ENCODE peak calls at places on chromosomes 11 and 22, in nine cellular contexts. H is left ventricle myocardium inferior; V is Peyer's patch; I is right atrium auricular region; W is dorsolateral prefrontal cortex; T is A549; P is transverse colon; X is right lobe of liver; M is CD4-positive, alpha-beta T cell. O is an unnamed sample.

GRCh38 chr11:119062779-119063178 is 4.8 kb upstream of the VPS11 start:
- DNase-seq in M (no peak), X (no peak), P (peak), T (no peak), W (no peak), H (no peak), I (peak), V (no peak), O (no peak)

GRCh38 chr11:96342131-96342970 is 644 bp downstream of the MAML2 start:
- DNase-seq in V (no peak), W (no peak), X (no peak), T (no peak), I (no peak), H (no peak), M (no peak), P (no peak), O (no peak)

GRCh38 chr11:3738241-3738640 is 59.1 kb downstream of the NUP98 start:
- DNase-seq in I (no peak), V (no peak), W (no peak), M (no peak), P (no peak), X (no peak), H (no peak), T (no peak), O (no peak)

GRCh38 chr22:35596821-35597220 is 20.3 kb downstream of the MB start:
- DNase-seq in I (no peak), P (no peak), W (no peak), M (no peak), X (no peak), T (no peak), H (peak), V (no peak), O (peak)

GRCh38 chr11:71301046-71301857 is 48.9 kb upstream of the SHANK2 start:
- DNase-seq in V (no peak), M (no peak), W (no peak), X (no peak), I (peak), P (no peak), H (no peak), T (no peak), O (no peak)

GRCh38 chr11:105988197-105988596 is 33.8 kb downstream of the MSANTD4 start:
- DNase-seq in M (no peak), I (no peak), P (no peak), W (no peak), H (no peak), T (no peak), V (no peak), X (no peak), O (no peak)

GRCh38 chr22:43289976-43290663 is 53.1 kb downstream of the SCUBE1 start:
- DNase-seq in W (no peak), M (no peak), X (no peak), H (peak), V (no peak), P (no peak), T (no peak), I (no peak), O (peak)

GRCh38 chr11:123061403-123062157 is at the start of gene HSPA8:
- DNase-seq in T (no peak), H (peak), M (peak), I (peak), P (peak), W (peak), V (peak), X (peak), O (peak)

GRCh38 chr11:70324354-70325115 is 54.0 kb downstream of the PPFIA1 start:
- DNase-seq in I (no peak), V (peak), T (no peak), H (no peak), W (no peak), X (no peak), P (no peak), M (no peak), O (no peak)

GRCh38 chr11:45165806-45166603 is 19.6 kb downstream of the PRDM11 start:
- DNase-seq in I (no peak), V (no peak), X (no peak), P (no peak), M (no peak), T (no peak), H (no peak), W (no peak), O (no peak)

GRCh38 chr22:32661296-32661695 is 140.2 kb upstream of the TIMP3 start:
- DNase-seq in H (peak), P (peak), X (no peak), T (no peak), V (no peak), M (no peak), W (no peak), I (peak), O (peak)

GRCh38 chr11:77190331-77191075 is 62.5 kb downstream of the MYO7A start:
- DNase-seq in X (no peak), W (no peak), I (no peak), T (no peak), M (no peak), P (no peak), H (no peak), V (no peak), O (peak)

GRCh38 chr11:494761-495536 is 12.1 kb downstream of the RNH1 start:
- DNase-seq in V (no peak), P (no peak), X (no peak), H (no peak), T (no peak), I (no peak), W (peak), M (no peak), O (no peak)

GRCh38 chr11:96054870-96055705 is 131.2 kb upstream of the MTMR2 start:
- DNase-seq in X (no peak), W (no peak), P (no peak), H (no peak), T (peak), I (no peak), V (no peak), M (no peak), O (no peak)

GRCh38 chr11:65879622-65880021 is at the start of gene CTSW:
- DNase-seq in M (no peak), H (no peak), P (no peak), V (no peak), W (no peak), T (no peak), X (no peak), I (no peak), O (no peak)

GRCh38 chr11:115290479-115291390 is 213.5 kb downstream of the CADM1 start:
- DNase-seq in X (no peak), W (no peak), P (no peak), H (no peak), V (no peak), T (no peak), M (no peak), I (no peak), O (no peak)

GRCh38 chr11:122162095-122162494 is 46.1 kb upstream of the BLID start:
- DNase-seq in W (no peak), M (no peak), X (no peak), P (no peak), I (no peak), T (no peak), V (no peak), H (no peak), O (no peak)

GRCh38 chr22:30872282-30873041 is 96.1 kb downstream of the MORC2 start:
- DNase-seq in T (no peak), W (peak), V (no peak), X (peak), I (no peak), H (no peak), M (no peak), P (peak), O (peak)

GRCh38 chr11:24043842-24044241 is 453.0 kb upstream of the LUZP2 start:
- DNase-seq in X (no peak), H (no peak), V (no peak), W (no peak), T (no peak), P (no peak), M (no peak), I (no peak), O (no peak)

GRCh38 chr11:106271126-106271525 is 193.7 kb downstream of the AASDHPPT start:
- DNase-seq in H (no peak), T (no peak), W (no peak), M (no peak), V (no peak), I (no peak), P (no peak), X (no peak), O (no peak)

GRCh38 chr11:65295571-65296338 is 18.9 kb upstream of the CDC42EP2 start:
- DNase-seq in T (no peak), X (peak), P (no peak), I (no peak), H (no peak), W (no peak), V (no peak), M (no peak), O (no peak)

GRCh38 chr11:70226967-70227366 is 23.9 kb downstream of the FADD start:
- DNase-seq in M (no peak), V (no peak), H (no peak), P (no peak), I (no peak), X (peak), W (no peak), T (no peak), O (no peak)

GRCh38 chr11:30815619-30816018 is 229.5 kb upstream of the MPPED2 start:
- DNase-seq in V (no peak), I (no peak), M (no peak), P (no peak), X (no peak), W (no peak), T (no peak), H (no peak), O (no peak)

GRCh38 chr11:15208570-15209222 is 94.0 kb downstream of the INSC start:
- DNase-seq in P (peak), X (peak), H (peak), T (peak), I (peak), V (peak), W (peak), M (peak), O (peak)

GRCh38 chr11:31769241-31769640 is 41.9 kb downstream of the PAX6 start:
- DNase-seq in I (no peak), W (no peak), P (no peak), H (no peak), X (no peak), M (no peak), V (no peak), T (no peak), O (no peak)

GRCh38 chr11:32580967-32581366 is 2.7 kb upstream of the EIF3M start:
- DNase-seq in V (no peak), P (no peak), T (no peak), H (no peak), W (no peak), X (no peak), I (no peak), M (no peak), O (no peak)

GRCh38 chr11:64007629-64008282 is 21.5 kb downstream of the OTUB1 start:
- DNase-seq in X (peak), M (no peak), I (peak), P (peak), W (peak), H (peak), T (peak), V (no peak), O (peak)

GRCh38 chr22:26953380-26953807 is 296.0 kb downstream of the MIAT start:
- DNase-seq in I (no peak), W (no peak), V (no peak), P (no peak), M (no peak), T (no peak), H (no peak), X (no peak), O (no peak)

GRCh38 chr22:41943661-41944209 is 3.2 kb downstream of the CENPM start:
- DNase-seq in P (peak), M (no peak), T (no peak), H (no peak), I (no peak), W (no peak), X (no peak), V (no peak), O (no peak)

GRCh38 chr11:6755303-6755952 is 16.3 kb downstream of the OR2AG2 start:
- DNase-seq in H (no peak), X (no peak), V (no peak), T (peak), I (no peak), P (peak), M (no peak), W (no peak), O (no peak)

GRCh38 chr22:17674152-17674551 is 35.6 kb downstream of the BCL2L13 start:
- DNase-seq in P (no peak), X (no peak), W (no peak), V (no peak), M (no peak), T (no peak), H (no peak), I (no peak), O (no peak)

GRCh38 chr11:122309262-122309925 is 193.4 kb upstream of the BLID start:
- DNase-seq in M (no peak), W (peak), X (no peak), V (no peak), I (no peak), P (no peak), H (no peak), T (no peak), O (peak)

GRCh38 chr11:1652026-1652425 is 22.5 kb downstream of the KRTAP5-5 start:
- DNase-seq in I (no peak), V (no peak), M (no peak), X (no peak), W (no peak), T (no peak), H (no peak), P (no peak), O (no peak)

GRCh38 chr11:76512851-76513653 is 68.2 kb downstream of the EMSY start:
- DNase-seq in W (no peak), I (no peak), V (no peak), M (no peak), P (no peak), H (no peak), X (no peak), T (no peak), O (no peak)

GRCh38 chr22:48699531-48699930 is 1128.1 kb downstream of the BRD1 start:
- DNase-seq in P (no peak), V (no peak), I (no peak), M (no peak), X (no peak), H (no peak), T (no peak), W (no peak), O (no peak)
- H3K27ac ChIP-seq in P (no peak), V (no peak), I (no peak), M (no peak), X (no peak), H (no peak), T (no peak), W (no peak), O (no peak)

DNA sequence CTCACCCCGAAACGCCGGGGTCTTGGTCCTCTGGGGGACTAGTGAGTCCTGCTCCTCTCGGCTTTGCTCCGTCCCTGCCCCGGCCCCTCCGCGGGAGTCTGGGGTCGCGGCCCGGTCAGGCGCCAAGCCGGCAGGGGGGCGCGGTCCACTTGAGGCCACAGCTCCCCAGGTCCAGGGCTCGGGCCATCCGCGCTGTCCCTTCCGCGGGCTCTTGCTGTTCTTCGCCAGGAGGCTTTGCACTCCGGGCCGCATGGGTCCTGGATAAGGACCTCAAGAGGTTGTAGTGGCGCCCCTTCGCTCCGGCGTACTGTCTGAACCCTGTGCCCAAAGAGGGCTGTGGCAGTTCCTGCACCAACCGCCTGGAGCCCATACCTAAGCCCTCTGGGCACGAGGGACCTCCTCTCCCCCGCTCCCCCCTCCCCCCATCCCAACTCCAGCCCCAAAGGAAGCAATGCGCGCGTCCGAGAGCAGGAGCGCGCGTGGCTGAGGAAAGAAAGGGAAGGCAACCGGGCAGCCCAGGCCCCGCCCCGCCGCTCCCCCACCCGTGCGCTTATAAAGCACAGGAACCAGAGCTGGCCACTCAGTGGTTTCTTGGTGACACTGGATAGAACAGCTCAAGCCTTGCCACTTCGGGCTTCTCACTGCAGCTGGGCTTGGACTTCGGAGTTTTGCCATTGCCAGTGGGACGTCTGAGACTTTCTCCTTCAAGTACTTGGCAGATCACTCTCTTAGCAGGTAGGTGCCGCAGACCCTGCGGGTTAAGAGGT is at the start of gene ADM:
- DNase-seq in X (peak), T (peak), M (peak), P (peak), I (peak), V (peak), W (peak), H (peak), O (peak)
- TF ChIP-seq CTCF in X (peak), T (peak), M (peak), P (peak), I (peak), V (peak), W (peak), H (peak), O (peak)

GRCh38 chr22:22026157-22026831 is 43.7 kb upstream of the TOP3B start:
- DNase-seq in H (no peak), W (no peak), I (no peak), X (no peak), V (peak), P (no peak), T (no peak), M (no peak), O (no peak)
- H3K27ac ChIP-seq in H (no peak), W (no peak), I (no peak), X (no peak), V (no peak), P (no peak), T (no peak), M (no peak), O (no peak)

GRCh38 chr22:29112102-29112501 is 39.3 kb downstream of the KREMEN1 start:
- DNase-seq in M (no peak), H (no peak), W (peak), V (no peak), P (no peak), T (no peak), X (no peak), I (no peak), O (no peak)
- TF ChIP-seq CTCF in M (no peak), H (no peak), W (no peak), V (no peak), P (no peak), T (no peak), X (no peak), I (no peak), O (no peak)

DNA sequence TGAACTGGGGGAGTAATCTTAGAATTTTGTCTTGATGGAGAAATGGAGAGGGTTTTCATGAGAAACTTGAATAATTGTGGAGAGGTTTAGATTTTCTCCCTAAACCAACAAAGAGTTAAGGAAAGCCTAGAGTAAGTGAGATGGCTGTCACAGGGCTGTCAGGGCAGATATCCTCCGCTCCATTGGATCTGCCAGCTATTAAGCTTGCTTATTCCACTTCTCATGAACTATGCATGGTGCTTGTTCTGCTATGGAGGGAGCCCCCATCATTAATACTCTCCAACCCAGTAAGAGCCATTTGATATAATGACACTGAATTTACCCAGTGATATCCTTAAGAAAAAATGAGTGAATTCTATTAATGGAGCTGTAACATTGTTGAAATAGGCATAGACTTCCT is 342.8 kb upstream of the MTNR1B start:
- DNase-seq in M (no peak), I (no peak), X (no peak), T (no peak), V (no peak), P (no peak), W (no peak), H (no peak), O (no peak)
- H3K27ac ChIP-seq in M (no peak), I (no peak), X (no peak), T (no peak), V (no peak), P (no peak), W (no peak), H (no peak), O (no peak)

GRCh38 chr11:110435780-110436717 is 6.3 kb downstream of the FDX1 start:
- DNase-seq in P (no peak), I (no peak), H (no peak), T (no peak), V (no peak), M (no peak), W (no peak), X (no peak), O (no peak)
- TF ChIP-seq CTCF in P (no peak), I (no peak), H (no peak), T (no peak), V (no peak), M (no peak), W (no peak), X (no peak), O (no peak)

GRCh38 chr22:45131749-45132148 is 32.0 kb upstream of the NUP50 start:
- DNase-seq in X (peak), T (no peak), I (no peak), W (no peak), M (no peak), V (peak), H (peak), P (peak), O (peak)

GRCh38 chr22:45125198-45125597 is 38.5 kb upstream of the NUP50 start:
- DNase-seq in H (no peak), W (no peak), M (no peak), X (no peak), T (no peak), V (no peak), P (no peak), I (no peak), O (no peak)

GRCh38 chr22:45124176-45124857 is 39.4 kb upstream of the NUP50 start:
- DNase-seq in H (no peak), T (no peak), I (peak), V (no peak), M (no peak), X (no peak), W (no peak), P (no peak), O (no peak)

GRCh38 chr22:45129703-45130524 is 33.8 kb upstream of the NUP50 start:
- DNase-seq in T (no peak), W (no peak), H (no peak), I (no peak), X (no peak), V (no peak), M (no peak), P (no peak), O (no peak)

GRCh38 chr22:45127866-45128265 is 35.9 kb upstream of the NUP50 start:
- DNase-seq in T (no peak), W (no peak), V (no peak), X (no peak), M (no peak), P (no peak), H (no peak), I (no peak), O (no peak)
- H3K27ac ChIP-seq in T (no peak), W (no peak), V (no peak), X (no peak), M (no peak), P (no peak), H (no peak), I (no peak), O (no peak)

GRCh38 chr11:47408598-47409439 is 429 bp downstream of the SLC39A13 start:
- DNase-seq in W (no peak), H (no peak), P (peak), T (peak), I (no peak), M (no peak), X (no peak), V (no peak), O (peak)
- TF ChIP-seq CTCF in W (no peak), H (no peak), P (no peak), T (no peak), I (no peak), M (no peak), X (no peak), V (no peak), O (no peak)

O was measured in heart left ventricle.